ENCODE peak calls at places on chromosomes 6 and 20, in five cellular contexts. D is Peyer's patch, T is lower lobe of right lung, H is GM12865, G is NB4. C is an unnamed sample.

GRCh38 chr6:24872769-24873168 is 63.0 kb downstream of the RIPOR2 start:
- DNase-seq in D (no peak), T (no peak), H (no peak), G (no peak), C (no peak)

GRCh38 chr20:25309395-25310267 is 61.7 kb downstream of the PYGB start:
- DNase-seq in D (peak; percentile 85), T (peak; percentile 65), H (no peak), G (peak; percentile 84), C (no peak)

GRCh38 chr20:34452281-34452982 is 63.8 kb upstream of the DYNLRB1 start:
- DNase-seq in D (no peak), T (no peak), H (no peak), G (no peak), C (no peak)

GRCh38 chr6:167980911-167981310 is 16.6 kb upstream of the KIF25 start:
- DNase-seq in D (no peak), T (no peak), H (no peak), G (no peak), C (no peak)

GRCh38 chr20:39025883-39026282 is 63.7 kb downstream of the DHX35 start:
- DNase-seq in D (no peak), T (no peak), H (no peak), G (no peak), C (no peak)

GRCh38 chr6:26022166-26022510 is 59.5 kb downstream of the TRIM38 start:
- DNase-seq in D (peak; percentile 79), T (no peak), H (peak; percentile 89), G (peak; percentile 87), C (peak; percentile 42)

GRCh38 chr6:126820617-126821016 is 297.9 kb upstream of the RSPO3 start:
- DNase-seq in D (no peak), T (no peak), H (no peak), G (no peak), C (no peak)

GRCh38 chr20:35467339-35468224 is 12.2 kb downstream of the CEP250 start:
- DNase-seq in D (no peak), T (no peak), H (no peak), G (no peak), C (no peak)

GRCh38 chr6:117489003-117489402 is 6.5 kb downstream of the DCBLD1 start:
- DNase-seq in D (no peak), T (no peak), H (no peak), G (no peak), C (no peak)

GRCh38 chr20:1337441-1337840 is 8.5 kb upstream of the SDCBP2 start:
- DNase-seq in D (no peak), T (no peak), H (no peak), G (no peak), C (no peak)

GRCh38 chr6:33289784-33290315 is 449 bp downstream of the PFDN6 start:
- DNase-seq in D (no peak), T (no peak), H (no peak), G (no peak), C (no peak)

GRCh38 chr6:91485047-91485446 is 898.2 kb upstream of the MAP3K7 start:
- DNase-seq in D (no peak), T (no peak), H (peak; percentile 18), G (no peak), C (no peak)

GRCh38 chr6:149895702-149896310 is 2.1 kb downstream of the RAET1E start:
- DNase-seq in D (no peak), T (no peak), H (peak; percentile 36), G (no peak), C (no peak)

GRCh38 chr6:153564803-153565202 is 433.7 kb upstream of the RGS17 start:
- DNase-seq in D (no peak), T (no peak), H (no peak), G (no peak), C (no peak)

GRCh38 chr6:18609715-18610114 is 222.6 kb downstream of the RNF144B start:
- DNase-seq in D (no peak), T (no peak), H (no peak), G (no peak), C (no peak)

GRCh38 chr20:11697055-11697454 is 220.6 kb upstream of the BTBD3 start:
- DNase-seq in D (no peak), T (no peak), H (no peak), G (no peak), C (no peak)

GRCh38 chr6:154542747-154543146 is 32.3 kb upstream of the CNKSR3 start:
- DNase-seq in D (no peak), T (no peak), H (no peak), G (no peak), C (no peak)

GRCh38 chr20:47326718-47327137 is 29.8 kb downstream of the ZMYND8 start:
- DNase-seq in D (no peak), T (no peak), H (no peak), G (no peak), C (no peak)

GRCh38 chr6:85416049-85416448 is 33.8 kb upstream of the NT5E start:
- DNase-seq in D (no peak), T (no peak), H (no peak), G (no peak), C (no peak)

GRCh38 chr6:22892452-22892851 is 323.1 kb downstream of the HDGFL1 start:
- DNase-seq in D (no peak), T (no peak), H (no peak), G (no peak), C (no peak)

GRCh38 chr6:35096129-35096852 is 44.8 kb downstream of the TCP11 start:
- DNase-seq in D (no peak), T (no peak), H (no peak), G (no peak), C (no peak)

GRCh38 chr6:156420172-156420993 is 356.8 kb upstream of the ARID1B start:
- DNase-seq in D (no peak), T (no peak), H (no peak), G (no peak), C (no peak)

GRCh38 chr20:4136078-4136966 is 121.0 kb upstream of the RNF24 start:
- DNase-seq in D (no peak), T (no peak), H (no peak), G (no peak), C (no peak)

GRCh38 chr6:13355043-13355945 is 27.0 kb upstream of the TBC1D7 start:
- DNase-seq in D (no peak), T (no peak), H (peak; percentile 74), G (peak; percentile 51), C (no peak)

GRCh38 chr6:151765444-151765886 is 42.0 kb upstream of the ESR1 start:
- DNase-seq in D (no peak), T (no peak), H (peak; percentile 63), G (peak; percentile 59), C (peak; percentile 68)

GRCh38 chr6:47715782-47716181 is 17.4 kb downstream of the ADGRF4 start:
- DNase-seq in D (no peak), T (no peak), H (peak; percentile 12), G (no peak), C (no peak)

GRCh38 chr6:137044366-137045220 is at the start of gene IL20RA:
- DNase-seq in D (no peak), T (peak; percentile 74), H (peak; percentile 10), G (no peak), C (peak; percentile 18)

GRCh38 chr20:47792021-47792618 is 6.8 kb upstream of the SULF2 start:
- DNase-seq in D (peak; percentile 62), T (peak; percentile 20), H (no peak), G (peak; percentile 61), C (no peak)

GRCh38 chr6:88763160-88763559 is 200.3 kb downstream of the RNGTT start:
- DNase-seq in D (no peak), T (no peak), H (no peak), G (peak; percentile 54), C (no peak)

GRCh38 chr6:73041051-73041450 is 184.2 kb downstream of the KHDC1L start:
- DNase-seq in D (no peak), T (no peak), H (no peak), G (no peak), C (no peak)

DNA sequence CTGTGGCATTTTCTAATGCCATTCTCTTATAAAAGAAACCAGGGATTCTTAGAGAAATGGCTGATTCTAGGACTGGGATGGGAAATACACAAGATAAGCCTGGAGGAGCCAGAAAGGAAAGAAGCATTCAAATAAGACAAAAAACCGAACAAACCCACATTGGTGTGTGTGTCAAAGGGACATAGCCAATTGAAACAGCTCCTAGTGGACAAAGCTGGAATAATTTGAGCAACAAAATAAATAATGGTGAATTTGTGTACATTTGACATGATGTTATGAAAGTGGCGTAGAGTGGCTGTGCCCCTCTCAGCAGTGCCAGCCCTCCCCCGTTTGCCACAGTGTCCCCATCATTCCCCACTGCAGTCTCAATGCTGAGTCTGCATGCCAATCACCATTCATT is 55.5 kb downstream of the B3GAT2 start:
- DNase-seq in D (no peak), T (no peak), H (no peak), G (no peak), C (no peak)
- TF ChIP-seq CTCF in D (no peak), T (no peak), H (peak; percentile 8), G (peak; percentile 43), C (peak; percentile 49)

GRCh38 chr6:16776394-16777017 is 15.2 kb upstream of the ATXN1 start:
- DNase-seq in D (no peak), T (no peak), H (no peak), G (no peak), C (no peak)
- TF ChIP-seq CTCF in D (no peak), T (no peak), H (no peak), G (no peak), C (no peak)

GRCh38 chr6:121695346-121695745 is 259.9 kb downstream of the GJA1 start:
- DNase-seq in D (no peak), T (no peak), H (no peak), G (no peak), C (no peak)

GRCh38 chr6:121694389-121695185 is 259.1 kb downstream of the GJA1 start:
- DNase-seq in D (no peak), T (no peak), H (no peak), G (no peak), C (no peak)

GRCh38 chr6:121697921-121698320 is 262.5 kb downstream of the GJA1 start:
- DNase-seq in D (no peak), T (no peak), H (no peak), G (no peak), C (no peak)

GRCh38 chr6:121698617-121699016 is 263.2 kb downstream of the GJA1 start:
- DNase-seq in D (no peak), T (no peak), H (no peak), G (no peak), C (no peak)
- TF ChIP-seq CTCF in D (no peak), T (no peak), H (no peak), G (no peak), C (no peak)

GRCh38 chr6:2204272-2204671 is 41.1 kb downstream of the GMDS start:
- DNase-seq in D (no peak), T (no peak), H (no peak), G (no peak), C (no peak)

GRCh38 chr6:2205396-2205795 is 40.0 kb downstream of the GMDS start:
- DNase-seq in D (no peak), T (no peak), H (no peak), G (no peak), C (no peak)

GRCh38 chr6:2213082-2213481 is 32.3 kb downstream of the GMDS start:
- DNase-seq in D (no peak), T (no peak), H (no peak), G (no peak), C (no peak)

DNA sequence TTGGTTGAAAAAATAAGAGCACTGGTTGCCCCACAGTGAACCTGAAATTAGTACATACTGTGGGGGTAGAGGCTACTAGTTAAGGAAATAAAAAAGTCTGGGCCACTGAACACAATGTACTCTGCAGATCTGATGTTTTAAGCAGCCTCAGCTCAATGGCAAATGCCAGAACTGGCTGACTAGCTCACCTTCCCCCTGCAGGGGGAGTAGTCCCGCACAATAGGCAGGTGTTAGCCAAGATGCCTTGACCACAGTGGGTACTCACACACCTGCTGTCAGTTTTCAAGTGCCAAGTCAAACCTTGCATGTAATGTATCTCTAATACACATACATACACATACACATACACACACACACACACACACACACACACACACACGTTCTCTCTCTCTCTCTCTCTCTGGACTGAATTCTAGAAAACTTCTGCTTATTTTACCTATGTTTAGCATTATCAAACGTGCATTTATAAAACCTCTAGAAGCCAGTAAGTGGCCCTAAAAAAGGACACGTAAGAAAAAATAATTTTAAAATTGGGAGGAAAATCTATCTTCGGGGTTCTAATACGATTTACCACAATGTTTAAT is 36.1 kb downstream of the GMDS start:
- DNase-seq in D (peak; percentile 80), T (no peak), H (peak; percentile 82), G (peak; percentile 49), C (peak; percentile 66)
- TF ChIP-seq CTCF in D (peak; percentile 67), T (peak; percentile 42), H (peak; percentile 79), G (peak; percentile 70), C (peak; percentile 46)

C was measured in endothelial cell.